ENCODE peak calls at places on chromosome 12, in four cellular contexts. M, X, R and I are unnamed samples.

GRCh38 chr12:8078400-8078799 is 3.7 kb upstream of the NECAP1 start:
- DNase-seq in M (peak), X (no peak), R (peak), I (no peak)

GRCh38 chr12:108080363-108080762 is 48.7 kb upstream of the WSCD2 start:
- DNase-seq in M (no peak), X (no peak), R (no peak), I (no peak)

GRCh38 chr12:7130791-7131501 is 775 bp downstream of the CLSTN3 start:
- DNase-seq in M (peak), X (peak), R (peak), I (no peak)

GRCh38 chr12:31589582-31589895 is 1.4 kb downstream of the DENND5B start:
- DNase-seq in M (no peak), X (no peak), R (peak), I (peak)

GRCh38 chr12:108828774-108829173 is 28.6 kb downstream of the SSH1 start:
- DNase-seq in M (peak), X (no peak), R (no peak), I (no peak)

GRCh38 chr12:89225401-89225800 is 126.9 kb downstream of the DUSP6 start:
- DNase-seq in M (no peak), X (peak), R (no peak), I (no peak)

GRCh38 chr12:56487448-56488040 is 417 bp downstream of the GLS2 start:
- DNase-seq in M (peak), X (peak), R (peak), I (no peak)

GRCh38 chr12:42763682-42764081 is 174.1 kb upstream of the PRICKLE1 start:
- DNase-seq in M (no peak), X (no peak), R (no peak), I (no peak)

GRCh38 chr12:54549774-54550451 is 512 bp downstream of the PDE1B start:
- DNase-seq in M (no peak), X (no peak), R (no peak), I (no peak)

GRCh38 chr12:52216107-52216506 is 16.9 kb upstream of the KRT7 start:
- DNase-seq in M (no peak), X (no peak), R (peak), I (no peak)

GRCh38 chr12:132561784-132562156 is 48.6 kb downstream of the LRCOL1 start:
- DNase-seq in M (no peak), X (peak), R (peak), I (no peak)

GRCh38 chr12:60174476-60174875 is 578.6 kb downstream of the SLC16A7 start:
- DNase-seq in M (peak), X (no peak), R (no peak), I (no peak)

GRCh38 chr12:53062977-53063707 is 13.3 kb downstream of the TNS2 start:
- DNase-seq in M (no peak), X (no peak), R (no peak), I (no peak)

GRCh38 chr12:32366704-32367103 is 32.7 kb upstream of the FGD4 start:
- DNase-seq in M (no peak), X (no peak), R (no peak), I (no peak)

GRCh38 chr12:46787496-46788055 is 38.2 kb downstream of the SLC38A4 start:
- DNase-seq in M (no peak), X (no peak), R (no peak), I (no peak)

DNA sequence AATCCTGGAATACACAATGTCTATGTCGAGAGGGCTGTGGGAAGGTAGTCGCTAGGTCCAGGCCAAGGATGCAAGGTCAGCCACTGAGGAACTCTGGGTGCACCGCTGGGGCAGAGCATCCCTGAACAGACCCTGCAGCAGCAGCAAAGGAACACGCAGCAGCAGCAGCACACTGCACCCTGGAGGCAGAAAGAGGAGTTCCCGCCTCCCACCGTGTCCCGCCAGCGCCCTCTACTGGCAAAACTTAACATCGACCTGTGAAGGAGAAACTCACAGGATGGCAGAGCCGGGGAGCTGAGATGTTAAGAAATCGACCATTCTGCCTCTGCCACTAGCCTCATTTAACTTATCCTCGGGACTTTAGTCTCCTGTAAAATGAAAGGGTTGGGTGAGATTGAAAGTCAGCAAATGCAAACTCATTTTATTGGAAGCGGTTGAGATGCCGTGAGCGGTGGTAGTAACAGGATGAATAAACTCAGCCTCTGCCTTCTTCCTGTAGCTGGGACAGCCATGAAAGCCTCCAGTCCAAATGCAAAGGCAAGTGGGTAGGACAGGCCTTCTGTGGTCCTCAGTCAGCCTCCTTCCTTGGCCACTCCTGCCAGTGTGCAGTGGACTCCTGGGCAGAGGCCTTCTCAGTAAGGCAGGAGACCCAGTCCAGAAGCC is 45.6 kb downstream of the STAB2 start:
- DNase-seq in M (peak), X (peak), R (peak), I (no peak)
- TF ChIP-seq CTCF in M (peak), X (peak), R (peak), I (peak)

DNA sequence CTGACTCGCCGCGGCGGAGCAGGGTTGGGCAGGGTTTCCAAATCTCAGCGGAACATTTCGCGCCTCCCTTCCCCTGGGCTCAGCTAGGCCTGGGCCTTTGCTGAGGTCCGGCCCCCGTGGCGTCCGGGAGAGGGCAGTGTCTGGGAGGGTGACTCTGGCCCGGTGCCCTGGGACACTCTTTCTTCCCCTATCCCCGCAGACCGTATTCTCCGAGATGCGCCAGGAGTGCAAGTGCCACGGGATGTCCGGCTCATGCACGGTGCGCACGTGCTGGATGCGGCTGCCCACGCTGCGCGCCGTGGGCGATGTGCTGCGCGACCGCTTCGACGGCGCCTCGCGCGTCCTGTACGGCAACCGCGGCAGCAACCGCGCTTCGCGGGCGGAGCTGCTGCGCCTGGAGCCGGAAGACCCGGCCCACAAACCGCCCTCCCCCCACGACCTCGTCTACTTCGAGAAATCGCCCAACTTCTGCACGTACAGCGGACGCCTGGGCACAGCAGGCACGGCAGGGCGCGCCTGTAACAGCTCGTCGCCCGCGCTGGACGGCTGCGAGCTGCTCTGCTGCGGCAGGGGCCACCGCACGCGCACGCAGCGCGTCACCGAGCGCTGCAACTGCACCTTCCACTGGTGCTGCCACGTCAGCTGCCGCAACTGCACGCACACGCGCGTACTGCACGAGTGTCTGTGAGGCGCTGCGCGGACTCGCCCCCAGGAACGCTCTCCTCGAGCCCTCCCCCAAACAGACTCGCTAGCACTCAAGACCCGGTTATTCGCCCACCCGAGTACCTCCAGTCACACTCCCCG is 3.0 kb downstream of the WNT1 start:
- DNase-seq in M (no peak), X (peak), R (no peak), I (no peak)
- TF ChIP-seq CTCF in M (peak), X (peak), R (peak), I (peak)

DNA sequence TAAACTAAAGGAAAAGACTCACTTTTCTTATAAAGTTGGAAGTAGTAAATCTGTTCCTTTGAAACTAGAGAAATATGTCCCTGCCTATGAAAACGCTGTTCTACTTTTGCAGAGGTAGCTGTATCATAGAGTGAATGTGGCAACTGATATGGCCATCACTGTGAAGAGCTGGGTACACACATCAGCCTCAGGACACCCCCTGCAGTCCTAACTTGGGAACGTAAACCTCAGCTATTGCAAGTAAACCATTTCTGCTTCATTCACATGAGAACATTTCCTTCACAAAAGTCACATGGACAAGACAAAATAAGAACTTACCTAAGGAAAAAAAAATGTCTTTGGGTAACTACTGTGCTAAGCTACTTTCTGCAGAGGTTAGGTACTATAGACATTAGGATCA is 233.3 kb upstream of the PPFIA2 start:
- DNase-seq in M (peak), X (no peak), R (peak), I (no peak)
- TF ChIP-seq CTCF in M (no peak), X (no peak), R (peak), I (no peak)

GRCh38 chr12:95852133-95852532 is 6.6 kb upstream of the SNRPF start:
- DNase-seq in M (no peak), X (no peak), R (no peak), I (no peak)

GRCh38 chr12:95851609-95852008 is 7.1 kb upstream of the SNRPF start:
- DNase-seq in M (no peak), X (no peak), R (no peak), I (no peak)

DNA sequence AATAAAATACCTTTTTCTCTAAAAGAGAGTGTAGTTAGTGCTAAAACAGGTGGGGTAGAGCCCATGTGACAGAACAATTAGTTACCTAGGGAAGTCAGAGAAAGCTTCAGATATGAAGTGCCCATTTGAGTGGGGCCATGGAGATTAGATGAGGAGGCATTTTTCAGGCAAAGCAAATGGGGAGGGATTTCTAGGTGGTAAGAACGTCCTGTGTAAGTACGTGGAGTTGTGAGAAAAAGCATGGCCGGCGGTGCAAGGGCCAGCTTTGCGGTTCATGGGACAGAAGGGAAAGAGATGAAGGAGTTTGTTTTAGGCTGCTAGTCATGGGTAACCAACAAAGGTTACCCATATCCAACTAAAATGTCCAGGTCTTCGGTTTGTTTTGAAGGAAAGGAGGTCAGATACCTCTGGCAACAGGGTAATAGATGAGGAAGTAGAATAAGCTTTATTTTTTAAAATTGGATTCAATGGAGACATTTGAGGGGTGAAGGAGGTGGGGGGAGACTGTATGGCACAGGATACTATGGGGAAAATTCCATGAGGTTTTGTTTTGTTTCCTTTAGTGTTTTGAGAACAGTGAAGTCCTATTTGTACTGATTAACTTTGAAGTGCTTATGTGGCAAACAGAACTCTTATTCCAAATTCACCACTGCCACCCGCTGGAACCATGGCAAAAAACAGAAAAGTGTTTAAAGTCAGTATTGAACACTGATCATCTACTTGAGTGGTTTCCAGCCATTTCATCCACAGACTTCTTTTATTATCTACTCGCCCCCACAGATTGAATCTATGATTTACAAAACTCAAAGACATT is 10.0 kb upstream of the SNRPF start:
- DNase-seq in M (peak), X (no peak), R (no peak), I (no peak)
- TF ChIP-seq CTCF in M (peak), X (peak), R (no peak), I (peak)

DNA sequence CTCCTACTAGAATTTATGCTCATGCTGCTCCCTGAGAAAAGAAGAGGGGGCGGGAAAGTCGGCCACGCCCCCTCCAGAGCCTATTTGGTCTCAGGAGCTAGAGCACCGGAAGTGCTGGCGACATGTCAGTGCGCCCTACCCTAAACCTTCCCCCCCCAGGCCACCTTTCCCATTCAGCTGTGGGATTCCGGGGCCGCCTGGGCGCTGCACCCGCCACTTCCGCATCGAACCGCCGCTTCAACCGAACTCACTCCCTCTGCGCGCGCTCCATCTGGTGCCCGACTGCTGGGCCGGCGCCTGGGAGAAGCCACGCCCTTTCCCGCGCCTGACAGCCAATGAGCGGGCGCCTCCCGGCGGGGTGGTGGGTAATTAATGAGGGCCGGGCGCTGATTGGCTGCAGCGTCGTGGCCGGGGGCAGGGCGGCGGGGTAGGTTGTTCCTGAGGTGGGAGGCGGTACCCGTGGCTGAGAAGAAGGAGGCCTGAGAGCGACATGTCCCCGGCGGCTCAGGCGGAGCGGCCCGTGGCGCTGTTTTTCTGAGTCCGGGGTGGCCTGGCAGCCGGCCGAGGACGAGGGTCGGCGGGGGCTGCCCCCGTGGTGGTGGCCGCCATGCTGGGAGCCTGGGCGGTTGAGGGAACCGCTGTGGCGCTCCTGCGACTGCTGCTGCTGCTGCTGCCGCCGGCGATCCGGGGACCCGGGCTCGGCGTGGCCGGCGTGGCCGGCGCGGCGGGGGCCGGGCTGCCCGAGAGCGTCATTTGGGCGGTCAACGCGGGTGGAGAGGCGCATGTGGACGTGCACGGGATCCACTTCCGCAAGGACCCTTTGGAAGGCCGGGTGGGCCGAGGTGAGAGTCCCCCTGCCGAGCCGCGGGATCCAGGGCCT is at the start of gene MLEC:
- DNase-seq in M (peak), X (peak), R (peak), I (peak)
- TF ChIP-seq CTCF in M (peak), X (peak), R (no peak), I (no peak)

GRCh38 chr12:67220065-67220464 is 49.1 kb upstream of the CAND1 start:
- DNase-seq in M (no peak), X (no peak), R (no peak), I (no peak)
- TF ChIP-seq CTCF in M (no peak), X (peak), R (no peak), I (peak)

GRCh38 chr12:102958830-102959176 is 1.3 kb downstream of the ASCL1 start:
- DNase-seq in M (no peak), X (no peak), R (no peak), I (no peak)

GRCh38 chr12:102956738-102957338 is 636 bp upstream of the ASCL1 start:
- DNase-seq in M (no peak), X (no peak), R (no peak), I (no peak)

GRCh38 chr12:102959391-102959790 is 1.9 kb downstream of the ASCL1 start:
- DNase-seq in M (no peak), X (no peak), R (no peak), I (no peak)

GRCh38 chr12:102957339-102958050 is at the start of gene ASCL1:
- DNase-seq in M (peak), X (peak), R (peak), I (no peak)

GRCh38 chr12:102958073-102958829 is 777 bp downstream of the ASCL1 start:
- DNase-seq in M (peak), X (peak), R (peak), I (no peak)
- TF ChIP-seq CTCF in M (no peak), X (no peak), R (no peak), I (no peak)

GRCh38 chr12:10719482-10719881 is 3.6 kb downstream of the YBX3 start:
- DNase-seq in M (peak), X (no peak), R (no peak), I (no peak)

GRCh38 chr12:10722502-10722904 is 620 bp downstream of the YBX3 start:
- DNase-seq in M (peak), X (peak), R (peak), I (peak)

GRCh38 chr12:10720974-10721565 is 2.1 kb downstream of the YBX3 start:
- DNase-seq in M (peak), X (no peak), R (no peak), I (no peak)

GRCh38 chr12:10722905-10723866 is at the start of gene YBX3:
- DNase-seq in M (peak), X (peak), R (peak), I (peak)

GRCh38 chr12:10721654-10722501 is 1.2 kb downstream of the YBX3 start:
- DNase-seq in M (peak), X (peak), R (peak), I (peak)
- TF ChIP-seq CTCF in M (no peak), X (no peak), R (no peak), I (no peak)